ENCODE peak calls at places on chromosome 20, in ten cellular contexts. L is tibial artery, D is Panc1, M is pancreas, U is IMR-90, F is fibroblast of pulmonary artery, W is hepatocyte, B is A549, Z is breast epithelium, G is PC-3. A is an unnamed sample.

GRCh38 chr20:58839991-58840747 is 10.5 kb downstream of the GNAS-AS1 start:
- DNase-seq in G (no peak), M (peak), Z (no peak), F (no peak), D (no peak), L (no peak), W (no peak), B (no peak), U (no peak), A (no peak)

GRCh38 chr20:19875746-19876145 is 117.7 kb downstream of the RIN2 start:
- DNase-seq in B (no peak), G (no peak), D (no peak), F (no peak), L (no peak), U (no peak), W (no peak), Z (no peak), M (no peak), A (no peak)

GRCh38 chr20:50085481-50086365 is 27.2 kb downstream of the UBE2V1 start:
- DNase-seq in D (no peak), G (peak), M (peak), B (peak), F (peak), W (peak), Z (no peak), U (peak), L (peak), A (no peak)

GRCh38 chr20:46117704-46118467 is at the start of gene CD40:
- DNase-seq in M (peak), U (peak), L (peak), G (peak), B (peak), D (peak), W (peak), F (peak), Z (peak), A (peak)

GRCh38 chr20:63284544-63284949 is 8.4 kb upstream of the COL20A1 start:
- DNase-seq in G (no peak), M (no peak), Z (no peak), W (no peak), B (no peak), D (no peak), F (no peak), L (no peak), U (no peak), A (no peak)

GRCh38 chr20:23257848-23258746 is 92.5 kb upstream of the NXT1 start:
- DNase-seq in D (no peak), F (peak), W (no peak), Z (no peak), B (no peak), M (no peak), L (no peak), U (peak), G (peak), A (no peak)

GRCh38 chr20:1437222-1437904 is 29.3 kb downstream of the NSFL1C start:
- DNase-seq in U (peak), G (peak), W (peak), D (peak), L (peak), Z (peak), B (peak), M (peak), F (peak), A (peak)

GRCh38 chr20:50724851-50725721 is 6.3 kb upstream of the PARD6B start:
- DNase-seq in F (peak), Z (peak), G (peak), W (peak), U (peak), L (peak), M (no peak), B (peak), D (no peak), A (peak)

GRCh38 chr20:62741191-62741676 is 32.6 kb downstream of the NTSR1 start:
- DNase-seq in W (no peak), F (peak), B (no peak), M (no peak), G (peak), D (no peak), L (peak), Z (no peak), U (no peak), A (no peak)

GRCh38 chr20:22389836-22390542 is 194.4 kb downstream of the FOXA2 start:
- DNase-seq in M (no peak), Z (peak), W (peak), F (peak), L (no peak), G (peak), U (no peak), B (peak), D (peak), A (no peak)

GRCh38 chr20:40956926-40957760 is 71.5 kb upstream of the TOP1 start:
- DNase-seq in Z (peak), G (no peak), M (no peak), L (peak), U (no peak), F (no peak), D (no peak), W (no peak), B (no peak), A (no peak)

GRCh38 chr20:44166477-44166876 is 20.5 kb downstream of the JPH2 start:
- DNase-seq in F (peak), G (peak), D (no peak), W (no peak), U (peak), M (no peak), B (peak), L (peak), Z (no peak), A (no peak)

GRCh38 chr20:5077761-5078387 is 41.9 kb downstream of the PCNA start:
- DNase-seq in M (no peak), D (no peak), Z (no peak), B (no peak), W (no peak), G (no peak), L (peak), U (no peak), F (no peak), A (no peak)

GRCh38 chr20:54763366-54763765 is 288.0 kb downstream of the DOK5 start:
- DNase-seq in W (no peak), D (no peak), B (no peak), L (no peak), Z (no peak), M (no peak), U (no peak), G (no peak), F (no peak), A (no peak)
- TF ChIP-seq CTCF in W (no peak), D (no peak), B (no peak), L (no peak), Z (no peak), M (no peak), U (no peak), G (no peak), F (no peak), A (no peak)

DNA sequence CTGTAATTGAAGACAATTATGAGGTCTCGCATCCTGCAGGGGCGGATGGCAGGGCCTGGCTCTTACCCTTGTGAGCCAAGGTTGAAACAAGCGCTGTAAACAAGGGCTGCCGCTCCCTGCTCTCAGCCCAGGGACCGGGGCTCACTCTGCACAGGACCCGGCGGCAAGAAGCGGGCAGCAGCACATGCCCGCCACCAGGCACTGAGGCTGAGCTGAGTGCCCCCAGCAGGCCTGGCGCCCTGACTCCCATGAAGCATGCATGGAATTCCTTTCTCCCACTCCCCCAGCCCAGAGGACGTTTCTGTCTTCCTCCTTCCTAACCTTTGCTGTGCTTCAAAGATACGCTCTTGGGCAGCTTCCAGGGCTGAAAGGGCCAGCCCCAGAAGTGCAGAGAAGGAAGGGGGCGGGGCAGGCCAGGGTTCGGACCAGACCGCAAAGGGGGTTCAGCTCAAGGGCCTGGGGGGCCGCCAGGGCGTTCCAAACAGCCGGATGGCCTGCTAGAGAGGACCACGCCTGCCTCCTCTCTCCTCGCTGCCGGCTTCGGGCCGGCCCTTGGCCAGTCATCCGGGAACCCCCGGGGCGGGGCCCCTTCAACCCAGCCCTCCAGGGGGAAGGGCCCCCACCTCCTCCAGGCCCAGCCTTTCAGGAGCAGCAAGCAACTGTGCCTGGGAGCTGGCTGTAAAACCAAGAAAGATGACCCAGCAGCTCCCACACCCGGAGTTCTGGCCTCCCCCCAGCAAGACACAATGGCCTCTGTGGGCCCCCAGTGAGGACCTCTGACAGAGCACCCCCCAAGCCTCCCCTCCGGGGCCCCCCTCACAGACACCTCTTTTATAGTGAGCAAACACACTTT is 109.9 kb downstream of the NOL4L start:
- DNase-seq in L (peak), M (peak), F (peak), U (peak), W (peak), G (peak), Z (peak), D (no peak), B (peak), A (no peak)
- TF ChIP-seq CTCF in L (no peak), M (no peak), F (no peak), U (peak), W (no peak), G (no peak), Z (no peak), D (no peak), B (no peak), A (no peak)

DNA sequence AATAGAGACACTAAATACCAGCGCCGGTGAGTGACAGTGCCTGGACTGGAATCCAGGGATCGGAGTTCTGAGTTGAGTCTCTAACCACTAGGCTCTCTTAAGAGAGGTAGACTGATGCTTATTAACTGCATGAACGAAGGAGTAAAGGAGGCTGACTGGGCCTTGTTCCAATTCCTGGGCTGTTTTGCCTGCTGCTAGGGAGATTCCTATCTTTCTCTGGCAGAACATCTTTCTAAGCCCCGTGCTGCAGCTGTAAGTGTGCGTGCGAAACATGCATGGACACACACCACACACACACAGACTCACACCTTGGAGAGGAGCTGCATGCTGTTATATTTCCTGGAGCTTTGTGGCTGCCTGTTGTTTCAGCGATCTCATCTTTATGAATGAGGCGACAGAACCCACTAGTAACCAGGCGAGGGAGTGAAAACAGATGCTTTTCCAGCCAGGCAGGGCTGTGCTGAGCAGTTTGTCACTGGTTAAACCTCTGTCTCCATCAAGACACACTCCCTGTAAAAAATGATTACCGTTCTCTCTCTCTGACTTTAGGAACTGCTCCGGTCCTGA is 157.3 kb upstream of the ZNF217 start:
- DNase-seq in M (no peak), D (no peak), Z (no peak), F (peak), L (no peak), G (peak), U (peak), B (no peak), W (peak), A (no peak)
- TF ChIP-seq CTCF in M (no peak), D (no peak), Z (no peak), F (no peak), L (no peak), G (no peak), U (no peak), B (no peak), W (no peak), A (no peak)

DNA sequence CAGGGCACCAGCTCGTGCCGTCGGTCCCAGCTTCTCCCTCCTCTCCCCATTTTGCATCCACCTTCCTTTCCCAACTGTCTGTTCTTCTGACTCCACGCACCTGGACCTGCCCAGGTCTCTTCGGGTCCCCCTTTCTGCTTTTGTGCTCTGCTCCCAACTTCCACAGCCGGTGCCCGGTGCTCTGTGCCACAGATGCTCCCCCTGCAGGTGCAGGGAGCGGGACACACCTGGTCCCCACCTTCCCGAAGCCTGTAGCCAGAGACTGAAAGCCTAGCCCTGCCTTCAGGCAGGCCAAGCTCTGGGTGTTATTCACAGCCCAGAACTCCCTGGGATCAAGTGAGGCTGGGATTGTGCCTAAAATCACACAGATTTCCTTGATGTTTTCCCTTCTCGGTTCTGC is 24.6 kb upstream of the BMP7 start:
- DNase-seq in Z (no peak), F (no peak), W (no peak), L (no peak), D (no peak), G (peak), B (no peak), M (no peak), U (no peak), A (no peak)
- TF ChIP-seq CTCF in Z (no peak), F (no peak), W (no peak), L (no peak), D (no peak), G (peak), B (no peak), M (no peak), U (no peak), A (no peak)

GRCh38 chr20:39263076-39263475 is 300.9 kb downstream of the DHX35 start:
- DNase-seq in F (no peak), Z (no peak), M (no peak), G (peak), B (no peak), D (no peak), U (peak), W (no peak), L (no peak), A (no peak)
- TF ChIP-seq CTCF in F (no peak), Z (no peak), M (no peak), G (no peak), B (no peak), D (no peak), U (no peak), W (no peak), L (no peak), A (no peak)

DNA sequence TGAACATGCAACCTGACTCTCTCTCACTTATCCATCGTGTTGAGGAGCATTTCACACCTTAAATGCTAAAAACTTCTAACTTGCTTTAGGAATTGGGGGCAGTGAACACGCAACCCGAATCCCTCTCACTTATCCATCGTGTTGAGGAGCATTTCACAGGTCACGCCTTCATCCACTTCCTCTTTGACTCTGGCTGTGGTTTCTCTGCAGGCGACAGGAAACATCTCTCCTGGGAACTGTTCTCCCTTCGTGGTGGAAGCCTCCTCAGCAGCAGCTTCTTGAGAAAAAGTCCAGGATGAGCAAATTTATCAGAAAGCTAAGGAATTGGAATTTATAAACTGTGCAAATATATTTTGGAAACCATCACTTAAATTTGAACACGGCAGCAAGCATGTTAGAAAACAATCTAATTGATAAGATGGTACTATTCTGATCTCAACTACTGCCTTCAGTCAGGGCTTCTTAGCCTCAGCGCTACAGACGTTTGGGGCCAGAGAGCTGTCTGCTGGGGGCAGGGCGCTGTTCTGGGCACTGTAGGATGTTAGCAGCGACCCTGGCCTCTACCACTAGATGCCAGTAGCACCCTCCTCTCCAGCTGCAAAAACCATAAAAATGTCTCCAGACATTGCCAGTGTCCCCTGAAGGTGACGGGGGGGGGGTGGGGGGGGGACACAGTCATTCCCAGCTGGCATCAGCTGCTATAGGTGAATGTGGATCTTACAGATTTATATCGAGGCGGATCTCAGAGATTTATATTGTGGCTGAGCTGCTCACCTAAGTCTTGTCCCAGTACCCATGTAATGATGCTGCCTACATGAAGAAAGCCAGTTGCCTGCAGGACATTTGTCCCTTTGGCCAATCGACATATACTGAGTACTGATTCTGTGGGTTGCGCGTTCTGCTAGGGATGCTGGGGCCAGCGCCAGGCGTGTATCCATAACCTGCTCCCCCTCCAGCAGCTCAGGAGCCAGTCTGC is 26.2 kb downstream of the CTCFL start:
- DNase-seq in B (no peak), U (peak), F (peak), Z (no peak), L (no peak), W (peak), D (no peak), M (no peak), G (peak), A (no peak)
- TF ChIP-seq CTCF in B (peak), U (peak), F (peak), Z (no peak), L (no peak), W (peak), D (peak), M (no peak), G (peak), A (no peak)

DNA sequence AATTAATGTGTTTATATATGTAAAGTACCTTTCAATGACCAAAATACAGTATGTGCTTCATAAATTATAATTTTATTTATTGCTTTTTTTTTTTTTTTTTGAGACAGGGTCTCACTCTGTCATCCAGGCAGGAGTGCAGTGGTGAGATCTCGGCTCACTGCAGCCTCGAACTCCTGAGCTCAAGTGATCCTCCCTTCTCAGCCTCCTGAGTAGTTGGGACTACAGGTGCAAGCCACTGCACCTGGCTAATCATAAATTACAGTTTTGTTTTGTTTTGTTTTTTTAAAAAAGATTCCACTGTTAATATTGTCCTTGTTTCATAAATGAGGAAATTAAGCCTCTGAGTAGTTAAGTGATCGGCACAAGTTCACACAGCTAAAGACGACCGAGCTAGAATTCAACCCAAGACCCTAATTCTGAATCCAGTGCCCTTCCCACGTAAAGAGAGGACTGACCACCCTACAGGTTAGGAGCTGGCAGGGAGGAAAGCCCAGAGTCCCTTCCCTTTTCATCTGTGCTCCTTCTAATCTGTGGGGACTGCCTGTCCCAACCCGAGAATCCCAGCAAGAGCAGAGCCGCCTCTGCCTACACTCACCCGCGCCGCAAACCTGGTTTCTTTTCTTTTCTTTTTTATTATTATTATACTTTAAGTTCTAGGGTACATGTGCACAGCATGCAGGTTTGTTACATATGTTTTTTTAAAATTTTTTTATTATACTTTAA is 8.5 kb upstream of the GDF5 start:
- DNase-seq in Z (no peak), B (no peak), M (no peak), F (no peak), W (no peak), G (no peak), D (no peak), U (no peak), L (no peak), A (no peak)
- TF ChIP-seq CTCF in Z (no peak), B (no peak), M (no peak), F (no peak), W (no peak), G (no peak), D (no peak), U (no peak), L (no peak), A (no peak)

GRCh38 chr20:36493013-36493800 is 48.1 kb upstream of the MYL9 start:
- DNase-seq in Z (no peak), F (no peak), D (no peak), W (no peak), U (no peak), M (no peak), L (no peak), G (peak), B (no peak), A (no peak)
- TF ChIP-seq CTCF in Z (no peak), F (peak), D (no peak), W (peak), U (peak), M (no peak), L (no peak), G (peak), B (peak), A (no peak)

GRCh38 chr20:16350465-16350864 is 222.8 kb downstream of the KIF16B start:
- DNase-seq in M (no peak), F (no peak), Z (no peak), W (no peak), G (peak), L (no peak), U (peak), D (peak), B (peak), A (no peak)
- TF ChIP-seq CTCF in M (no peak), F (no peak), Z (no peak), W (no peak), G (no peak), L (no peak), U (no peak), D (no peak), B (no peak), A (no peak)

A was measured in omental fat pad.